ENCODE peak calls at places on chromosomes 6 and 20, in six cellular contexts. One of them, this sample, is unnamed.

GRCh38 chr20:53660078-53660909 is 66.7 kb upstream of the ZNF217 start:
- DNase-seq in bronchial epithelial cell: no peak
- DNase-seq in foreskin fibroblast: no peak
- DNase-seq in neuronal stem cell: no peak
- DNase-seq in NT2/D1: no peak
- DNase-seq in colonic mucosa: peak; percentile 60
- DNase-seq in this sample: no peak

GRCh38 chr6:161876231-161876630 is 602.4 kb upstream of the AGPAT4 start:
- DNase-seq in bronchial epithelial cell: no peak
- DNase-seq in foreskin fibroblast: no peak
- DNase-seq in neuronal stem cell: no peak
- DNase-seq in NT2/D1: no peak
- DNase-seq in colonic mucosa: no peak
- DNase-seq in this sample: no peak

GRCh38 chr6:62670490-62671223 is 384.6 kb upstream of the KHDRBS2 start:
- DNase-seq in bronchial epithelial cell: no peak
- DNase-seq in foreskin fibroblast: no peak
- DNase-seq in neuronal stem cell: no peak
- DNase-seq in NT2/D1: no peak
- DNase-seq in colonic mucosa: no peak
- DNase-seq in this sample: no peak

GRCh38 chr6:163813979-163814493 is 399.5 kb downstream of the QKI start:
- DNase-seq in bronchial epithelial cell: no peak
- DNase-seq in foreskin fibroblast: no peak
- DNase-seq in neuronal stem cell: no peak
- DNase-seq in NT2/D1: no peak
- DNase-seq in colonic mucosa: no peak
- DNase-seq in this sample: no peak

GRCh38 chr6:39451831-39452230 is 129.3 kb upstream of the KCNK16 start:
- DNase-seq in bronchial epithelial cell: peak; percentile 10
- DNase-seq in foreskin fibroblast: no peak
- DNase-seq in neuronal stem cell: no peak
- DNase-seq in NT2/D1: no peak
- DNase-seq in colonic mucosa: peak; percentile 29
- DNase-seq in this sample: no peak

GRCh38 chr6:26205625-26206574 is 118.7 kb downstream of the HFE start:
- DNase-seq in bronchial epithelial cell: peak; percentile 78
- DNase-seq in foreskin fibroblast: peak; percentile 71
- DNase-seq in neuronal stem cell: no peak
- DNase-seq in NT2/D1: no peak
- DNase-seq in colonic mucosa: no peak
- DNase-seq in this sample: no peak

GRCh38 chr20:23362392-23363256 is 642 bp downstream of the GZF1 start:
- DNase-seq in bronchial epithelial cell: no peak
- DNase-seq in foreskin fibroblast: no peak
- DNase-seq in neuronal stem cell: no peak
- DNase-seq in NT2/D1: no peak
- DNase-seq in colonic mucosa: peak; percentile 46
- DNase-seq in this sample: no peak

GRCh38 chr20:6700563-6701328 is 66.7 kb upstream of the BMP2 start:
- DNase-seq in bronchial epithelial cell: no peak
- DNase-seq in foreskin fibroblast: no peak
- DNase-seq in neuronal stem cell: no peak
- DNase-seq in NT2/D1: no peak
- DNase-seq in colonic mucosa: no peak
- DNase-seq in this sample: no peak

GRCh38 chr6:65595540-65595939 is 111.5 kb downstream of the EYS start:
- DNase-seq in bronchial epithelial cell: no peak
- DNase-seq in foreskin fibroblast: no peak
- DNase-seq in neuronal stem cell: no peak
- DNase-seq in NT2/D1: no peak
- DNase-seq in colonic mucosa: no peak
- DNase-seq in this sample: no peak

GRCh38 chr6:158544428-158544827 is 15.5 kb upstream of the TMEM181 start:
- DNase-seq in bronchial epithelial cell: no peak
- DNase-seq in foreskin fibroblast: no peak
- DNase-seq in neuronal stem cell: no peak
- DNase-seq in NT2/D1: no peak
- DNase-seq in colonic mucosa: no peak
- DNase-seq in this sample: no peak

GRCh38 chr20:25295386-25296093 is 47.7 kb downstream of the PYGB start:
- DNase-seq in bronchial epithelial cell: peak; percentile 44
- DNase-seq in foreskin fibroblast: no peak
- DNase-seq in neuronal stem cell: no peak
- DNase-seq in NT2/D1: no peak
- DNase-seq in colonic mucosa: no peak
- DNase-seq in this sample: no peak

GRCh38 chr6:2353412-2354137 is 108.2 kb upstream of the GMDS start:
- DNase-seq in bronchial epithelial cell: peak; percentile 74
- DNase-seq in foreskin fibroblast: peak; percentile 67
- DNase-seq in neuronal stem cell: peak; percentile 58
- DNase-seq in NT2/D1: peak; percentile 49
- DNase-seq in colonic mucosa: peak; percentile 83
- DNase-seq in this sample: peak; percentile 32

GRCh38 chr6:13689511-13690256 is 22.0 kb downstream of the RANBP9 start:
- DNase-seq in bronchial epithelial cell: no peak
- DNase-seq in foreskin fibroblast: no peak
- DNase-seq in neuronal stem cell: no peak
- DNase-seq in NT2/D1: no peak
- DNase-seq in colonic mucosa: no peak
- DNase-seq in this sample: no peak

GRCh38 chr6:34317172-34317477 is 68.3 kb upstream of the SMIM29 start:
- DNase-seq in bronchial epithelial cell: no peak
- DNase-seq in foreskin fibroblast: no peak
- DNase-seq in neuronal stem cell: no peak
- DNase-seq in NT2/D1: no peak
- DNase-seq in colonic mucosa: no peak
- DNase-seq in this sample: no peak

GRCh38 chr6:34317882-34318491 is 69.2 kb upstream of the SMIM29 start:
- DNase-seq in bronchial epithelial cell: no peak
- DNase-seq in foreskin fibroblast: no peak
- DNase-seq in neuronal stem cell: no peak
- DNase-seq in NT2/D1: no peak
- DNase-seq in colonic mucosa: no peak
- DNase-seq in this sample: no peak

GRCh38 chr6:34316442-34317171 is 67.8 kb upstream of the SMIM29 start:
- DNase-seq in bronchial epithelial cell: no peak
- DNase-seq in foreskin fibroblast: no peak
- DNase-seq in neuronal stem cell: no peak
- DNase-seq in NT2/D1: no peak
- DNase-seq in colonic mucosa: no peak
- DNase-seq in this sample: no peak

GRCh38 chr6:34315256-34315655 is 66.5 kb upstream of the SMIM29 start:
- DNase-seq in bronchial epithelial cell: no peak
- DNase-seq in foreskin fibroblast: no peak
- DNase-seq in neuronal stem cell: no peak
- DNase-seq in NT2/D1: no peak
- DNase-seq in colonic mucosa: no peak
- DNase-seq in this sample: no peak

DNA sequence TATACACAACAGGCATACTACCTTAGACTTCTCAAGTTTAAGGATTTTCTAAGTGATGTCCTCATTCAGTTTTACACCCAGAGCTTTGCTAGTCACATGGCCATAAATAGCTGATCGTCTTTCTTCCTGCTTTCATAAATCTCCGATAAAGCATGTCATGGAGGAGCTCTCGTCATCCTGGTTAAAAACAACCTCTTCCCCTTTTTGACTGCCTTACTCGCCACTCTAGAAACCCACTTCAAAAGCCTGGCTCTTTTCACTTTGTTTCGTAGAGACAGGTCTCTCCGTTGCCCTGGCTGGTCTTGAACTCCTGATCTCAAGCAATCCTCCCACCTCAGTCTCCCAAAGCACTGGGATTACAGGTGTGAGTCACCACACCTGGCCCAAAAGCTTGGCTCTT is 67.0 kb upstream of the SMIM29 start:
- DNase-seq in bronchial epithelial cell: no peak
- DNase-seq in foreskin fibroblast: no peak
- DNase-seq in neuronal stem cell: no peak
- DNase-seq in NT2/D1: no peak
- DNase-seq in colonic mucosa: no peak
- DNase-seq in this sample: no peak
- H3K4me3 ChIP-seq in bronchial epithelial cell: no peak overlapping the region
- H3K4me3 ChIP-seq in foreskin fibroblast: no peak overlapping the region
- H3K4me3 ChIP-seq in neuronal stem cell: no peak overlapping the region
- H3K4me3 ChIP-seq in NT2/D1: no peak overlapping the region
- H3K4me3 ChIP-seq in colonic mucosa: no peak overlapping the region
- H3K4me3 ChIP-seq in this sample: no peak overlapping the region

GRCh38 chr20:1975251-1975650 is 18.6 kb downstream of the PDYN start:
- DNase-seq in bronchial epithelial cell: no peak
- DNase-seq in foreskin fibroblast: no peak
- DNase-seq in neuronal stem cell: no peak
- DNase-seq in NT2/D1: no peak
- DNase-seq in colonic mucosa: no peak
- DNase-seq in this sample: no peak
- H3K4me3 ChIP-seq in bronchial epithelial cell: no peak overlapping the region
- H3K4me3 ChIP-seq in foreskin fibroblast: no peak overlapping the region
- H3K4me3 ChIP-seq in neuronal stem cell: no peak overlapping the region
- H3K4me3 ChIP-seq in NT2/D1: no peak overlapping the region
- H3K4me3 ChIP-seq in colonic mucosa: no peak overlapping the region
- H3K4me3 ChIP-seq in this sample: no peak overlapping the region

GRCh38 chr6:37089783-37090182 is 80.2 kb upstream of the PIM1 start:
- DNase-seq in bronchial epithelial cell: no peak
- DNase-seq in foreskin fibroblast: no peak
- DNase-seq in neuronal stem cell: no peak
- DNase-seq in NT2/D1: no peak
- DNase-seq in colonic mucosa: no peak
- DNase-seq in this sample: no peak
- H3K4me3 ChIP-seq in bronchial epithelial cell: no peak overlapping the region
- H3K4me3 ChIP-seq in foreskin fibroblast: no peak overlapping the region
- H3K4me3 ChIP-seq in neuronal stem cell: no peak overlapping the region
- H3K4me3 ChIP-seq in NT2/D1: no peak overlapping the region
- H3K4me3 ChIP-seq in colonic mucosa: no peak overlapping the region
- H3K4me3 ChIP-seq in this sample: no peak overlapping the region

GRCh38 chr6:125985522-125985921 is 818 bp upstream of the TRMT11 start:
- DNase-seq in bronchial epithelial cell: no peak
- DNase-seq in foreskin fibroblast: no peak
- DNase-seq in neuronal stem cell: no peak
- DNase-seq in NT2/D1: no peak
- DNase-seq in colonic mucosa: no peak
- DNase-seq in this sample: no peak

GRCh38 chr6:125988280-125988679 is 1.9 kb downstream of the TRMT11 start:
- DNase-seq in bronchial epithelial cell: no peak
- DNase-seq in foreskin fibroblast: no peak
- DNase-seq in neuronal stem cell: no peak
- DNase-seq in NT2/D1: no peak
- DNase-seq in colonic mucosa: no peak
- DNase-seq in this sample: no peak

GRCh38 chr6:125986956-125987617 is 747 bp downstream of the TRMT11 start:
- DNase-seq in bronchial epithelial cell: peak; percentile 47
- DNase-seq in foreskin fibroblast: peak; percentile 7
- DNase-seq in neuronal stem cell: no peak
- DNase-seq in NT2/D1: no peak
- DNase-seq in colonic mucosa: no peak
- DNase-seq in this sample: no peak

GRCh38 chr6:125985967-125986294 is 409 bp upstream of the TRMT11 start:
- DNase-seq in bronchial epithelial cell: no peak
- DNase-seq in foreskin fibroblast: peak; percentile 1
- DNase-seq in neuronal stem cell: no peak
- DNase-seq in NT2/D1: no peak
- DNase-seq in colonic mucosa: no peak
- DNase-seq in this sample: no peak

DNA sequence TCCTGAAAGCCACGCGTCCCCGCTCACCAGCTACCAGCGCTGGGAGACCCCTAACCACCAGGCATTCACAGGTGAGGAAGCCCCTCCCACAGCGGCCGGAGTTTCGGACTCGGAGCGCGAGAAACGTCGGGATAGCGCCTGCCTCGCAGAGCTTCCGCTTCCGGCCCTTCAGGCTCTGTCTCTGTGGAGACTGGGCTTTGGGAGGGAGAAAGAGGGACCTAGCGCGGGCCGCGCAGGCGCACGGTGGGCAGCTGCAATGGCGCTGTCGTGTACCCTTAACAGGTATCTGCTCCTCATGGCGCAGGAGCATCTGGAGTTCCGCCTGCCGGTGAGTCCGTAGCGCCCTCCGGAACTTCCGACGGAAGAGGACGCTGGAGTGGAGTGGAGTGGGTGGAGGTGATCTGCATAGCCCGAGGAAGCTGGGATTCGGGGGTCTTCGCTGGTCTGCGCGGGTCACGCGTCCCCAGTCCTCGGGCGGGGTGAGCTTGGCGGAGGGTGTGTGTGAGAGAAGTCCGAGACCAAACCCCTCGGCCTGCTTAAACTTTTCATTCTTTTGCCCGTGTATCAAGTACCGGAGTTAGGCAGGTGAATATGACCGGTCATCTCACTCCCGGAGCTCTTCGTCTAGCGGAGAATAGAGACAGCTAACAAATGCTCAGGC is at the start of gene TRMT11:
- DNase-seq in bronchial epithelial cell: peak; percentile 87
- DNase-seq in foreskin fibroblast: peak; percentile 79
- DNase-seq in neuronal stem cell: peak; percentile 75
- DNase-seq in NT2/D1: peak; percentile 80
- DNase-seq in colonic mucosa: peak; percentile 91
- DNase-seq in this sample: peak; percentile 53
- H3K4me3 ChIP-seq in bronchial epithelial cell: peak within 1 kb of the TSS; percentile 76
- H3K4me3 ChIP-seq in foreskin fibroblast: peak within 1 kb of the TSS; percentile 81
- H3K4me3 ChIP-seq in neuronal stem cell: peak within 1 kb of the TSS; percentile 93
- H3K4me3 ChIP-seq in NT2/D1: peak within 1 kb of the TSS; percentile 85
- H3K4me3 ChIP-seq in colonic mucosa: peak within 1 kb of the TSS; percentile 73
- H3K4me3 ChIP-seq in this sample: peak within 1 kb of the TSS; percentile 97

GRCh38 chr6:147281895-147282565 is 77.8 kb downstream of the STXBP5 start:
- DNase-seq in bronchial epithelial cell: no peak
- DNase-seq in foreskin fibroblast: no peak
- DNase-seq in neuronal stem cell: no peak
- DNase-seq in NT2/D1: no peak
- DNase-seq in colonic mucosa: no peak
- DNase-seq in this sample: no peak

GRCh38 chr6:147283460-147283859 is 79.2 kb downstream of the STXBP5 start:
- DNase-seq in bronchial epithelial cell: peak; percentile 13
- DNase-seq in foreskin fibroblast: peak; percentile 32
- DNase-seq in neuronal stem cell: no peak
- DNase-seq in NT2/D1: no peak
- DNase-seq in colonic mucosa: no peak
- DNase-seq in this sample: peak; percentile 68

GRCh38 chr6:147282566-147282959 is 78.3 kb downstream of the STXBP5 start:
- DNase-seq in bronchial epithelial cell: no peak
- DNase-seq in foreskin fibroblast: no peak
- DNase-seq in neuronal stem cell: no peak
- DNase-seq in NT2/D1: no peak
- DNase-seq in colonic mucosa: no peak
- DNase-seq in this sample: no peak

GRCh38 chr6:147287869-147288271 is 83.7 kb downstream of the STXBP5 start:
- DNase-seq in bronchial epithelial cell: peak; percentile 78
- DNase-seq in foreskin fibroblast: peak; percentile 21
- DNase-seq in neuronal stem cell: no peak
- DNase-seq in NT2/D1: no peak
- DNase-seq in colonic mucosa: no peak
- DNase-seq in this sample: no peak

GRCh38 chr6:147285087-147285855 is 81.1 kb downstream of the STXBP5 start:
- DNase-seq in bronchial epithelial cell: peak; percentile 64
- DNase-seq in foreskin fibroblast: peak; percentile 25
- DNase-seq in neuronal stem cell: no peak
- DNase-seq in NT2/D1: no peak
- DNase-seq in colonic mucosa: no peak
- DNase-seq in this sample: no peak
- H3K4me3 ChIP-seq in bronchial epithelial cell: no peak overlapping the region
- H3K4me3 ChIP-seq in foreskin fibroblast: no peak overlapping the region
- H3K4me3 ChIP-seq in neuronal stem cell: no peak overlapping the region
- H3K4me3 ChIP-seq in NT2/D1: no peak overlapping the region
- H3K4me3 ChIP-seq in colonic mucosa: no peak overlapping the region
- H3K4me3 ChIP-seq in this sample: no peak overlapping the region